ENCODE peak calls at places on chromosomes 11 and 22, in seven cellular contexts. One of them, this sample, is unnamed.

GRCh38 chr11:2576116-2576515 is 123.7 kb downstream of the KCNQ1OT1 start:
- DNase-seq in HCT116: no peak
- DNase-seq in AG09309: no peak
- DNase-seq in OCI-LY7: no peak
- DNase-seq in CD8-positive, alpha-beta T cell: no peak
- DNase-seq in colonic mucosa: no peak
- DNase-seq in neural crest cell: no peak
- DNase-seq in this sample: no peak

GRCh38 chr11:13035711-13036110 is 26.6 kb downstream of the RASSF10 start:
- DNase-seq in CD8-positive, alpha-beta T cell: no peak
- DNase-seq in AG09309: no peak
- DNase-seq in colonic mucosa: no peak
- DNase-seq in HCT116: no peak
- DNase-seq in neural crest cell: no peak
- DNase-seq in OCI-LY7: no peak
- DNase-seq in this sample: no peak

GRCh38 chr11:71120346-71120963 is 131.9 kb downstream of the SHANK2 start:
- DNase-seq in CD8-positive, alpha-beta T cell: no peak
- DNase-seq in colonic mucosa: peak
- DNase-seq in HCT116: peak
- DNase-seq in neural crest cell: no peak
- DNase-seq in OCI-LY7: peak
- DNase-seq in AG09309: no peak
- DNase-seq in this sample: no peak

GRCh38 chr11:2739531-2740274 is 39.9 kb upstream of the KCNQ1OT1 start:
- DNase-seq in OCI-LY7: no peak
- DNase-seq in AG09309: no peak
- DNase-seq in neural crest cell: no peak
- DNase-seq in HCT116: no peak
- DNase-seq in colonic mucosa: no peak
- DNase-seq in CD8-positive, alpha-beta T cell: no peak
- DNase-seq in this sample: no peak

GRCh38 chr22:44676441-44677298 is 25.3 kb upstream of the PRR5 start:
- DNase-seq in OCI-LY7: no peak
- DNase-seq in AG09309: no peak
- DNase-seq in HCT116: no peak
- DNase-seq in neural crest cell: no peak
- DNase-seq in CD8-positive, alpha-beta T cell: no peak
- DNase-seq in colonic mucosa: peak
- DNase-seq in this sample: no peak

GRCh38 chr11:123839131-123839530 is 33.0 kb upstream of the OR6M1 start:
- DNase-seq in OCI-LY7: no peak
- DNase-seq in AG09309: no peak
- DNase-seq in HCT116: no peak
- DNase-seq in CD8-positive, alpha-beta T cell: no peak
- DNase-seq in neural crest cell: no peak
- DNase-seq in colonic mucosa: no peak
- DNase-seq in this sample: no peak

GRCh38 chr11:131246589-131247164 is 123.7 kb upstream of the NTM start:
- DNase-seq in HCT116: no peak
- DNase-seq in colonic mucosa: peak
- DNase-seq in OCI-LY7: peak
- DNase-seq in neural crest cell: peak
- DNase-seq in AG09309: no peak
- DNase-seq in CD8-positive, alpha-beta T cell: no peak
- DNase-seq in this sample: no peak

GRCh38 chr11:34783816-34784317 is 132.3 kb downstream of the APIP start:
- DNase-seq in HCT116: no peak
- DNase-seq in AG09309: no peak
- DNase-seq in OCI-LY7: no peak
- DNase-seq in colonic mucosa: no peak
- DNase-seq in neural crest cell: no peak
- DNase-seq in CD8-positive, alpha-beta T cell: no peak
- DNase-seq in this sample: no peak

GRCh38 chr11:16028406-16028805 is 327.9 kb downstream of the SOX6 start:
- DNase-seq in CD8-positive, alpha-beta T cell: no peak
- DNase-seq in OCI-LY7: no peak
- DNase-seq in colonic mucosa: no peak
- DNase-seq in AG09309: no peak
- DNase-seq in HCT116: no peak
- DNase-seq in neural crest cell: no peak
- DNase-seq in this sample: no peak

GRCh38 chr22:50314455-50315288 is 7.2 kb upstream of the PLXNB2 start:
- DNase-seq in colonic mucosa: peak
- DNase-seq in OCI-LY7: peak
- DNase-seq in neural crest cell: no peak
- DNase-seq in HCT116: no peak
- DNase-seq in CD8-positive, alpha-beta T cell: peak
- DNase-seq in AG09309: no peak
- DNase-seq in this sample: peak

GRCh38 chr11:60128376-60128775 is 39.9 kb downstream of the MS4A2 start:
- DNase-seq in OCI-LY7: no peak
- DNase-seq in HCT116: no peak
- DNase-seq in AG09309: no peak
- DNase-seq in CD8-positive, alpha-beta T cell: no peak
- DNase-seq in neural crest cell: no peak
- DNase-seq in colonic mucosa: no peak
- DNase-seq in this sample: no peak

GRCh38 chr11:66686801-66687750 is 9.4 kb upstream of the RBM4B start:
- DNase-seq in AG09309: no peak
- DNase-seq in CD8-positive, alpha-beta T cell: no peak
- DNase-seq in HCT116: no peak
- DNase-seq in neural crest cell: no peak
- DNase-seq in colonic mucosa: no peak
- DNase-seq in OCI-LY7: no peak
- DNase-seq in this sample: no peak

GRCh38 chr11:108198833-108199232 is 23.6 kb downstream of the NPAT start:
- DNase-seq in HCT116: no peak
- DNase-seq in colonic mucosa: no peak
- DNase-seq in AG09309: no peak
- DNase-seq in neural crest cell: no peak
- DNase-seq in OCI-LY7: no peak
- DNase-seq in CD8-positive, alpha-beta T cell: no peak
- DNase-seq in this sample: no peak

GRCh38 chr11:98572941-98573340 is 447.8 kb upstream of the CNTN5 start:
- DNase-seq in OCI-LY7: no peak
- DNase-seq in AG09309: no peak
- DNase-seq in colonic mucosa: no peak
- DNase-seq in HCT116: no peak
- DNase-seq in neural crest cell: no peak
- DNase-seq in CD8-positive, alpha-beta T cell: no peak
- DNase-seq in this sample: no peak

GRCh38 chr11:8256271-8257002 is 7.2 kb downstream of the LMO1 start:
- DNase-seq in OCI-LY7: no peak
- DNase-seq in neural crest cell: no peak
- DNase-seq in AG09309: no peak
- DNase-seq in HCT116: no peak
- DNase-seq in colonic mucosa: no peak
- DNase-seq in CD8-positive, alpha-beta T cell: no peak
- DNase-seq in this sample: no peak

GRCh38 chr11:10373340-10373739 is 68.5 kb downstream of the ADM start:
- DNase-seq in AG09309: no peak
- DNase-seq in HCT116: no peak
- DNase-seq in colonic mucosa: no peak
- DNase-seq in OCI-LY7: no peak
- DNase-seq in CD8-positive, alpha-beta T cell: no peak
- DNase-seq in neural crest cell: no peak
- DNase-seq in this sample: no peak

GRCh38 chr11:128802358-128802981 is 64.6 kb downstream of the KCNJ1 start:
- DNase-seq in OCI-LY7: peak
- DNase-seq in AG09309: no peak
- DNase-seq in HCT116: peak
- DNase-seq in neural crest cell: peak
- DNase-seq in colonic mucosa: no peak
- DNase-seq in CD8-positive, alpha-beta T cell: no peak
- DNase-seq in this sample: no peak
- TF ChIP-seq CTCF in OCI-LY7: peak
- TF ChIP-seq CTCF in AG09309: peak
- TF ChIP-seq CTCF in HCT116: peak
- TF ChIP-seq CTCF in neural crest cell: peak
- TF ChIP-seq CTCF in colonic mucosa: no peak
- TF ChIP-seq CTCF in CD8-positive, alpha-beta T cell: no peak
- TF ChIP-seq CTCF in this sample: no peak

DNA sequence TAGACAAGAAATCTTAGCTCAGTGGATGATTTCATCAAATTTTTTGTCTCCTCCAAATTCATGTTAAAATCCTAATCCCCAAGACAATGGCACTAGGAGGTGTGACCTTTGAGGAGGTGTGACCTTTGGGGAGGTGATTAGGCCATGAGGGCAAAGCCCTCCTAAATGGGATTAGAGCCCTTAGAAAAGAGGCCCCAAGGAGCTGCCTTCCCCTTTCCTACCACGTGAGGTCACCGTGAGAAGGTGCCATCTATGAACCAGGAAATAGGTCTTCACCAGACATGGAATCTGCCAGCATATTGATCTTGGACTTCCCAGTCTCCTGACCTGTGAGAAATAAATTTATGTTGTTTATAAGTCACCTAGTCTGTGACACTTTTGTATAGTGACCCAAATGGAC is 138.7 kb downstream of the TRIM29 start:
- DNase-seq in OCI-LY7: peak
- DNase-seq in colonic mucosa: no peak
- DNase-seq in AG09309: no peak
- DNase-seq in CD8-positive, alpha-beta T cell: no peak
- DNase-seq in neural crest cell: no peak
- DNase-seq in HCT116: no peak
- DNase-seq in this sample: no peak
- TF ChIP-seq CTCF in OCI-LY7: peak
- TF ChIP-seq CTCF in colonic mucosa: no peak
- TF ChIP-seq CTCF in AG09309: peak
- TF ChIP-seq CTCF in CD8-positive, alpha-beta T cell: no peak
- TF ChIP-seq CTCF in neural crest cell: peak
- TF ChIP-seq CTCF in HCT116: peak
- TF ChIP-seq CTCF in this sample: no peak

GRCh38 chr22:43293661-43294392 is 49.3 kb downstream of the SCUBE1 start:
- DNase-seq in neural crest cell: no peak
- DNase-seq in OCI-LY7: no peak
- DNase-seq in AG09309: no peak
- DNase-seq in CD8-positive, alpha-beta T cell: no peak
- DNase-seq in colonic mucosa: peak
- DNase-seq in HCT116: no peak
- DNase-seq in this sample: no peak
- TF ChIP-seq CTCF in neural crest cell: no peak
- TF ChIP-seq CTCF in OCI-LY7: no peak
- TF ChIP-seq CTCF in AG09309: no peak
- TF ChIP-seq CTCF in CD8-positive, alpha-beta T cell: no peak
- TF ChIP-seq CTCF in colonic mucosa: no peak
- TF ChIP-seq CTCF in HCT116: no peak
- TF ChIP-seq CTCF in this sample: no peak

GRCh38 chr11:64148917-64149617 is 16.8 kb downstream of the MACROD1 start:
- DNase-seq in AG09309: no peak
- DNase-seq in HCT116: no peak
- DNase-seq in OCI-LY7: no peak
- DNase-seq in colonic mucosa: no peak
- DNase-seq in CD8-positive, alpha-beta T cell: no peak
- DNase-seq in neural crest cell: no peak
- DNase-seq in this sample: no peak
- TF ChIP-seq CTCF in AG09309: no peak
- TF ChIP-seq CTCF in HCT116: no peak
- TF ChIP-seq CTCF in OCI-LY7: peak
- TF ChIP-seq CTCF in colonic mucosa: peak
- TF ChIP-seq CTCF in CD8-positive, alpha-beta T cell: peak
- TF ChIP-seq CTCF in neural crest cell: peak
- TF ChIP-seq CTCF in this sample: no peak

GRCh38 chr11:128629516-128630106 is 42.3 kb upstream of the ETS1 start:
- DNase-seq in AG09309: no peak
- DNase-seq in HCT116: no peak
- DNase-seq in CD8-positive, alpha-beta T cell: no peak
- DNase-seq in colonic mucosa: no peak
- DNase-seq in neural crest cell: no peak
- DNase-seq in OCI-LY7: peak
- DNase-seq in this sample: no peak

GRCh38 chr11:128626913-128627665 is 39.7 kb upstream of the ETS1 start:
- DNase-seq in neural crest cell: no peak
- DNase-seq in OCI-LY7: no peak
- DNase-seq in HCT116: no peak
- DNase-seq in colonic mucosa: no peak
- DNase-seq in AG09309: no peak
- DNase-seq in CD8-positive, alpha-beta T cell: no peak
- DNase-seq in this sample: no peak

GRCh38 chr11:128628686-128629085 is 41.3 kb upstream of the ETS1 start:
- DNase-seq in colonic mucosa: no peak
- DNase-seq in HCT116: no peak
- DNase-seq in OCI-LY7: peak
- DNase-seq in CD8-positive, alpha-beta T cell: peak
- DNase-seq in AG09309: no peak
- DNase-seq in neural crest cell: no peak
- DNase-seq in this sample: no peak

GRCh38 chr11:128628343-128628673 is 41.0 kb upstream of the ETS1 start:
- DNase-seq in HCT116: no peak
- DNase-seq in CD8-positive, alpha-beta T cell: no peak
- DNase-seq in colonic mucosa: no peak
- DNase-seq in neural crest cell: no peak
- DNase-seq in OCI-LY7: no peak
- DNase-seq in AG09309: no peak
- DNase-seq in this sample: no peak

GRCh38 chr11:128627666-128628342 is 40.4 kb upstream of the ETS1 start:
- DNase-seq in HCT116: no peak
- DNase-seq in neural crest cell: no peak
- DNase-seq in AG09309: no peak
- DNase-seq in OCI-LY7: peak
- DNase-seq in colonic mucosa: no peak
- DNase-seq in CD8-positive, alpha-beta T cell: no peak
- DNase-seq in this sample: no peak
- TF ChIP-seq CTCF in HCT116: no peak
- TF ChIP-seq CTCF in neural crest cell: peak
- TF ChIP-seq CTCF in AG09309: no peak
- TF ChIP-seq CTCF in OCI-LY7: peak
- TF ChIP-seq CTCF in colonic mucosa: no peak
- TF ChIP-seq CTCF in CD8-positive, alpha-beta T cell: no peak
- TF ChIP-seq CTCF in this sample: no peak

This sample was measured in activated B cell treated with CpG ODN at 0.5 μM for 24 hours.